ENCODE peak calls at places on chromosomes 16 and 17, in nine cellular contexts. O is ascending aorta; H is T-helper 1 cell; Z is IMR-90; Q is stimulated activated CD4-positive, alpha-beta T cell treated with anti-CD3 and anti-CD28 coated beads, TNF-alpha, amount 100 ng/mL, for 48 hours; F is T-helper 17 cell; G is retina; N is GM23338; P is small intestine. W is an unnamed sample.
A peak's percentile ranks its signal among the peaks of the same experiment; 100 is the strongest.

GRCh38 chr17:72826602-72827001 is 265.9 kb downstream of the SLC39A11 start:
- DNase-seq in H (no peak), F (no peak), G (no peak), Q (no peak), Z (peak; percentile 57), O (no peak), P (no peak), N (no peak), W (no peak)

GRCh38 chr17:10177921-10178788 is 20.3 kb downstream of the GAS7 start:
- DNase-seq in P (no peak), N (peak; percentile 88), G (peak; percentile 50), H (no peak), Z (peak; percentile 83), O (no peak), Q (no peak), F (no peak), W (peak; percentile 33)

GRCh38 chr16:1791943-1792812 is 1.3 kb downstream of the IGFALS start:
- DNase-seq in F (no peak), N (no peak), P (no peak), G (no peak), O (no peak), H (peak; percentile 1), Q (no peak), Z (no peak), W (no peak)

GRCh38 chr17:14901376-14901775 is 363.8 kb downstream of the PMP22 start:
- DNase-seq in P (no peak), Q (no peak), H (no peak), N (no peak), G (no peak), O (no peak), F (no peak), Z (no peak), W (no peak)

GRCh38 chr17:41895617-41896016 is 23.1 kb downstream of the ACLY start:
- DNase-seq in H (no peak), F (no peak), G (peak; percentile 18), P (no peak), Q (no peak), O (no peak), Z (peak; percentile 27), N (no peak), W (no peak)

GRCh38 chr17:29251969-29252866 is 5.6 kb downstream of the CRYBA1 start:
- DNase-seq in O (no peak), Q (no peak), G (no peak), Z (peak; percentile 50), F (no peak), N (peak; percentile 70), P (no peak), H (no peak), W (peak; percentile 45)

GRCh38 chr16:8887952-8888560 is 5.9 kb downstream of the LITAFD start:
- DNase-seq in Q (no peak), H (no peak), G (no peak), Z (peak; percentile 78), F (no peak), P (no peak), O (no peak), N (no peak), W (no peak)

GRCh38 chr17:5283531-5284315 is 1.6 kb downstream of the RABEP1 start:
- DNase-seq in Q (no peak), N (no peak), G (no peak), Z (peak; percentile 19), F (no peak), P (peak; percentile 12), H (no peak), O (no peak), W (peak; percentile 16)

GRCh38 chr16:86946396-86946795 is 368.0 kb downstream of the FOXL1 start:
- DNase-seq in Q (no peak), O (no peak), N (peak; percentile 19), P (no peak), F (no peak), H (no peak), Z (peak; percentile 34), G (no peak), W (no peak)

GRCh38 chr17:9239821-9240658 is 218.7 kb downstream of the NTN1 start:
- DNase-seq in H (peak; percentile 72), O (peak; percentile 91), N (peak; percentile 66), P (peak; percentile 74), Z (peak; percentile 39), G (peak; percentile 73), F (peak; percentile 74), Q (peak; percentile 56), W (peak; percentile 74)

GRCh38 chr16:88685156-88686061 is 898 bp downstream of the SNAI3 start:
- DNase-seq in H (peak; percentile 40), O (no peak), Q (peak; percentile 51), N (peak; percentile 66), G (no peak), F (no peak), Z (peak; percentile 67), P (no peak), W (peak; percentile 52)

W was measured in neural progenitor cell.